ENCODE peak calls at places on chromosome 3, in eight cellular contexts. One of them, this sample, is unnamed.

GRCh38 chr3:57464801-57465200 is 79.3 kb downstream of the DNAH12 start:
- DNase-seq in COR-L47: no peak
- DNase-seq in CD4-positive, CD25-positive, alpha-beta regulatory T cell: no peak
- DNase-seq in ascending aorta: no peak
- DNase-seq in LoVo: no peak
- DNase-seq in left cardiac atrium: no peak
- DNase-seq in stimulated activated CD8-positive, alpha-beta memory T cell treated with anti-CD3 and anti-CD28 coated beads, Interleukin-4, amount 100 ng/mL, for 4 hours: no peak
- DNase-seq in AG08396: no peak
- DNase-seq in this sample: no peak

GRCh38 chr3:195847061-195847950 is 35.6 kb upstream of the MUC4 start:
- DNase-seq in COR-L47: no peak
- DNase-seq in CD4-positive, CD25-positive, alpha-beta regulatory T cell: no peak
- DNase-seq in ascending aorta: no peak
- DNase-seq in LoVo: no peak
- DNase-seq in left cardiac atrium: no peak
- DNase-seq in stimulated activated CD8-positive, alpha-beta memory T cell treated with anti-CD3 and anti-CD28 coated beads, Interleukin-4, amount 100 ng/mL, for 4 hours: no peak
- DNase-seq in AG08396: peak
- DNase-seq in this sample: no peak

GRCh38 chr3:2090512-2090911 is 8.2 kb upstream of the CNTN4 start:
- DNase-seq in COR-L47: no peak
- DNase-seq in CD4-positive, CD25-positive, alpha-beta regulatory T cell: no peak
- DNase-seq in ascending aorta: no peak
- DNase-seq in LoVo: no peak
- DNase-seq in left cardiac atrium: no peak
- DNase-seq in stimulated activated CD8-positive, alpha-beta memory T cell treated with anti-CD3 and anti-CD28 coated beads, Interleukin-4, amount 100 ng/mL, for 4 hours: no peak
- DNase-seq in AG08396: no peak
- DNase-seq in this sample: no peak

GRCh38 chr3:52121813-52122212 is 32.4 kb downstream of the POC1A start:
- DNase-seq in COR-L47: no peak
- DNase-seq in CD4-positive, CD25-positive, alpha-beta regulatory T cell: no peak
- DNase-seq in ascending aorta: no peak
- DNase-seq in LoVo: no peak
- DNase-seq in left cardiac atrium: peak
- DNase-seq in stimulated activated CD8-positive, alpha-beta memory T cell treated with anti-CD3 and anti-CD28 coated beads, Interleukin-4, amount 100 ng/mL, for 4 hours: no peak
- DNase-seq in AG08396: no peak
- DNase-seq in this sample: no peak

GRCh38 chr3:143848707-143849106 is 439 bp upstream of the SLC9A9 start:
- DNase-seq in COR-L47: no peak
- DNase-seq in CD4-positive, CD25-positive, alpha-beta regulatory T cell: no peak
- DNase-seq in ascending aorta: no peak
- DNase-seq in LoVo: no peak
- DNase-seq in left cardiac atrium: no peak
- DNase-seq in stimulated activated CD8-positive, alpha-beta memory T cell treated with anti-CD3 and anti-CD28 coated beads, Interleukin-4, amount 100 ng/mL, for 4 hours: no peak
- DNase-seq in AG08396: no peak
- DNase-seq in this sample: no peak

GRCh38 chr3:155015776-155016451 is 64.2 kb upstream of the MME start:
- DNase-seq in COR-L47: no peak
- DNase-seq in CD4-positive, CD25-positive, alpha-beta regulatory T cell: no peak
- DNase-seq in ascending aorta: no peak
- DNase-seq in LoVo: no peak
- DNase-seq in left cardiac atrium: no peak
- DNase-seq in stimulated activated CD8-positive, alpha-beta memory T cell treated with anti-CD3 and anti-CD28 coated beads, Interleukin-4, amount 100 ng/mL, for 4 hours: no peak
- DNase-seq in AG08396: no peak
- DNase-seq in this sample: no peak

GRCh38 chr3:143119009-143119914 is at the start of gene CHST2:
- DNase-seq in COR-L47: peak
- DNase-seq in CD4-positive, CD25-positive, alpha-beta regulatory T cell: peak
- DNase-seq in ascending aorta: no peak
- DNase-seq in LoVo: no peak
- DNase-seq in left cardiac atrium: peak
- DNase-seq in stimulated activated CD8-positive, alpha-beta memory T cell treated with anti-CD3 and anti-CD28 coated beads, Interleukin-4, amount 100 ng/mL, for 4 hours: no peak
- DNase-seq in AG08396: peak
- DNase-seq in this sample: peak

GRCh38 chr3:136787226-136787793 is 31.6 kb upstream of the SLC35G2 start:
- DNase-seq in COR-L47: no peak
- DNase-seq in CD4-positive, CD25-positive, alpha-beta regulatory T cell: peak
- DNase-seq in ascending aorta: peak
- DNase-seq in LoVo: no peak
- DNase-seq in left cardiac atrium: no peak
- DNase-seq in stimulated activated CD8-positive, alpha-beta memory T cell treated with anti-CD3 and anti-CD28 coated beads, Interleukin-4, amount 100 ng/mL, for 4 hours: no peak
- DNase-seq in AG08396: peak
- DNase-seq in this sample: no peak

GRCh38 chr3:45409369-45409768 is 21.0 kb downstream of the LARS2 start:
- DNase-seq in COR-L47: no peak
- DNase-seq in CD4-positive, CD25-positive, alpha-beta regulatory T cell: no peak
- DNase-seq in ascending aorta: no peak
- DNase-seq in LoVo: no peak
- DNase-seq in left cardiac atrium: no peak
- DNase-seq in stimulated activated CD8-positive, alpha-beta memory T cell treated with anti-CD3 and anti-CD28 coated beads, Interleukin-4, amount 100 ng/mL, for 4 hours: no peak
- DNase-seq in AG08396: no peak
- DNase-seq in this sample: no peak

GRCh38 chr3:37453393-37454391 is 279.3 kb upstream of the LRRFIP2 start:
- DNase-seq in COR-L47: no peak
- DNase-seq in CD4-positive, CD25-positive, alpha-beta regulatory T cell: no peak
- DNase-seq in ascending aorta: no peak
- DNase-seq in LoVo: no peak
- DNase-seq in left cardiac atrium: peak
- DNase-seq in stimulated activated CD8-positive, alpha-beta memory T cell treated with anti-CD3 and anti-CD28 coated beads, Interleukin-4, amount 100 ng/mL, for 4 hours: no peak
- DNase-seq in AG08396: peak
- DNase-seq in this sample: no peak

GRCh38 chr3:115671761-115672455 is 48.6 kb downstream of the GAP43 start:
- DNase-seq in COR-L47: no peak
- DNase-seq in CD4-positive, CD25-positive, alpha-beta regulatory T cell: peak
- DNase-seq in ascending aorta: no peak
- DNase-seq in LoVo: no peak
- DNase-seq in left cardiac atrium: no peak
- DNase-seq in stimulated activated CD8-positive, alpha-beta memory T cell treated with anti-CD3 and anti-CD28 coated beads, Interleukin-4, amount 100 ng/mL, for 4 hours: no peak
- DNase-seq in AG08396: no peak
- DNase-seq in this sample: no peak

GRCh38 chr3:126107960-126108688 is 24.2 kb upstream of the SLC41A3 start:
- DNase-seq in COR-L47: no peak
- DNase-seq in CD4-positive, CD25-positive, alpha-beta regulatory T cell: no peak
- DNase-seq in ascending aorta: no peak
- DNase-seq in LoVo: no peak
- DNase-seq in left cardiac atrium: no peak
- DNase-seq in stimulated activated CD8-positive, alpha-beta memory T cell treated with anti-CD3 and anti-CD28 coated beads, Interleukin-4, amount 100 ng/mL, for 4 hours: no peak
- DNase-seq in AG08396: no peak
- DNase-seq in this sample: no peak

GRCh38 chr3:169278092-169278491 is 385.4 kb downstream of the MECOM start:
- DNase-seq in COR-L47: no peak
- DNase-seq in CD4-positive, CD25-positive, alpha-beta regulatory T cell: no peak
- DNase-seq in ascending aorta: no peak
- DNase-seq in LoVo: no peak
- DNase-seq in left cardiac atrium: no peak
- DNase-seq in stimulated activated CD8-positive, alpha-beta memory T cell treated with anti-CD3 and anti-CD28 coated beads, Interleukin-4, amount 100 ng/mL, for 4 hours: no peak
- DNase-seq in AG08396: no peak
- DNase-seq in this sample: no peak

GRCh38 chr3:141279074-141279945 is 47.7 kb downstream of the PXYLP1 start:
- DNase-seq in COR-L47: peak
- DNase-seq in CD4-positive, CD25-positive, alpha-beta regulatory T cell: peak
- DNase-seq in ascending aorta: no peak
- DNase-seq in LoVo: no peak
- DNase-seq in left cardiac atrium: no peak
- DNase-seq in stimulated activated CD8-positive, alpha-beta memory T cell treated with anti-CD3 and anti-CD28 coated beads, Interleukin-4, amount 100 ng/mL, for 4 hours: no peak
- DNase-seq in AG08396: peak
- DNase-seq in this sample: no peak

GRCh38 chr3:100730524-100730923 is 21.2 kb downstream of the TFG start:
- DNase-seq in COR-L47: no peak
- DNase-seq in CD4-positive, CD25-positive, alpha-beta regulatory T cell: no peak
- DNase-seq in ascending aorta: no peak
- DNase-seq in LoVo: no peak
- DNase-seq in left cardiac atrium: no peak
- DNase-seq in stimulated activated CD8-positive, alpha-beta memory T cell treated with anti-CD3 and anti-CD28 coated beads, Interleukin-4, amount 100 ng/mL, for 4 hours: no peak
- DNase-seq in AG08396: no peak
- DNase-seq in this sample: no peak

GRCh38 chr3:46881819-46882376 is 4.4 kb downstream of the PTH1R start:
- DNase-seq in COR-L47: no peak
- DNase-seq in CD4-positive, CD25-positive, alpha-beta regulatory T cell: no peak
- DNase-seq in ascending aorta: no peak
- DNase-seq in LoVo: no peak
- DNase-seq in left cardiac atrium: no peak
- DNase-seq in stimulated activated CD8-positive, alpha-beta memory T cell treated with anti-CD3 and anti-CD28 coated beads, Interleukin-4, amount 100 ng/mL, for 4 hours: no peak
- DNase-seq in AG08396: peak
- DNase-seq in this sample: no peak

This sample was measured in activated gamma-delta T cell treated with anti-CD3 and anti-CD28 coated beads, Interleukin-2, amount 50 U/mL, for 16 hours.